ENCODE peak calls at places on chromosomes 7 and 10, in seven cellular contexts. Q is fibroblast of mammary gland; H is fibroblast of the conjunctiva; I is activated B cell treated with CpG ODN at 0.5 μM for 24 hours; Y is ovary; G is GM10248; A is activated naive CD8-positive, alpha-beta T cell treated with anti-CD3 and anti-CD28 coated beads for 36 hours. T is an unnamed sample.

GRCh38 chr10:46549171-46550075 is 7.0 kb downstream of the GPRIN2 start:
- DNase-seq in Q (no peak), Y (peak), H (no peak), A (no peak), G (no peak), I (no peak), T (peak)

GRCh38 chr7:6367701-6368211 is 80.0 kb downstream of the DAGLB start:
- DNase-seq in G (no peak), Y (no peak), H (no peak), Q (peak), A (no peak), I (no peak), T (no peak)

GRCh38 chr10:71705582-71705981 is 14.0 kb downstream of the C10orf105 start:
- DNase-seq in I (no peak), H (no peak), G (no peak), Q (no peak), Y (no peak), A (no peak), T (no peak)

GRCh38 chr10:52287853-52288252 is 26.2 kb upstream of the DKK1 start:
- DNase-seq in G (no peak), Q (no peak), A (no peak), I (no peak), H (no peak), Y (no peak), T (no peak)

GRCh38 chr7:132580277-132580676 is 4.0 kb upstream of the PLXNA4 start:
- DNase-seq in A (no peak), Q (peak), Y (no peak), H (no peak), G (no peak), I (no peak), T (no peak)

GRCh38 chr7:36260481-36260880 is 107.4 kb downstream of the EEPD1 start:
- DNase-seq in Q (no peak), H (no peak), A (no peak), I (no peak), G (no peak), Y (no peak), T (no peak)

GRCh38 chr7:141872931-141873330 is 31.6 kb upstream of the PRSS37 start:
- DNase-seq in Y (no peak), A (no peak), Q (no peak), G (no peak), H (no peak), I (no peak), T (no peak)

GRCh38 chr10:80532571-80532970 is 5.1 kb upstream of the SH2D4B start:
- DNase-seq in H (no peak), G (no peak), Y (no peak), Q (no peak), A (no peak), I (no peak), T (no peak)

GRCh38 chr10:49115796-49116508 is 630 bp upstream of the VSTM4 start:
- DNase-seq in Y (no peak), A (no peak), G (no peak), H (no peak), Q (no peak), I (no peak), T (no peak)

GRCh38 chr10:116240551-116240950 is 32.5 kb downstream of the GFRA1 start:
- DNase-seq in H (no peak), Q (no peak), I (no peak), A (no peak), Y (no peak), G (no peak), T (no peak)

GRCh38 chr10:6300106-6300783 is 97.5 kb downstream of the PFKFB3 start:
- DNase-seq in I (peak), H (peak), Y (no peak), Q (peak), G (peak), A (peak), T (no peak)

GRCh38 chr10:32548208-32548607 is 102.3 kb downstream of the CCDC7 start:
- DNase-seq in G (no peak), Q (no peak), H (no peak), A (no peak), Y (no peak), I (no peak), T (no peak)

GRCh38 chr10:94062611-94063010 is 68.9 kb downstream of the PLCE1 start:
- DNase-seq in G (no peak), Y (no peak), Q (peak), H (peak), I (no peak), A (no peak), T (no peak)

GRCh38 chr7:27605689-27606269 is 56.9 kb downstream of the HIBADH start:
- DNase-seq in H (peak), A (no peak), Y (no peak), G (no peak), Q (peak), I (no peak), T (no peak)

GRCh38 chr10:45373003-45373782 is 823 bp upstream of the ALOX5 start:
- DNase-seq in H (no peak), I (peak), A (peak), Y (no peak), Q (no peak), G (peak), T (no peak)

GRCh38 chr7:142319970-142320369 is 62.1 kb upstream of the PRSS58 start:
- DNase-seq in I (no peak), A (peak), G (no peak), H (no peak), Q (peak), Y (no peak), T (no peak)

GRCh38 chr10:73096041-73096451 is 620 bp downstream of the P4HA1 start:
- DNase-seq in Y (peak), I (peak), G (peak), A (peak), Q (peak), H (peak), T (peak)

GRCh38 chr7:1653500-1653899 is 16.6 kb upstream of the ELFN1 start:
- DNase-seq in A (no peak), Y (no peak), G (no peak), Q (no peak), H (no peak), I (no peak), T (no peak)

GRCh38 chr10:121553455-121553854 is 44.8 kb downstream of the FGFR2 start:
- DNase-seq in Q (no peak), A (no peak), G (no peak), Y (no peak), I (no peak), H (no peak), T (no peak)

GRCh38 chr10:46293832-46294640 is 7.2 kb downstream of the ANTXRL start:
- DNase-seq in Y (no peak), I (peak), Q (no peak), A (no peak), G (no peak), H (no peak), T (no peak)

GRCh38 chr10:29386347-29386999 is 97.6 kb downstream of the LYZL1 start:
- DNase-seq in A (no peak), Q (peak), I (no peak), G (peak), Y (no peak), H (peak), T (no peak)

GRCh38 chr10:103144086-103144485 is 49.0 kb downstream of the NT5C2 start:
- DNase-seq in Y (no peak), Q (no peak), G (no peak), I (no peak), H (no peak), A (no peak), T (no peak)

GRCh38 chr10:119651514-119652327 is 541 bp downstream of the BAG3 start:
- DNase-seq in Y (peak), G (peak), Q (no peak), H (no peak), I (peak), A (peak), T (no peak)

GRCh38 chr7:132653364-132653930 is 77.2 kb upstream of the PLXNA4 start:
- DNase-seq in Q (no peak), Y (no peak), A (no peak), G (no peak), H (no peak), I (no peak), T (no peak)

GRCh38 chr7:111958889-111959288 is 247.3 kb downstream of the DOCK4 start:
- DNase-seq in H (no peak), A (no peak), G (no peak), I (no peak), Q (no peak), Y (no peak), T (no peak)

GRCh38 chr10:78977761-78978305 is 90.9 kb upstream of the ZMIZ1 start:
- DNase-seq in A (no peak), Y (peak), H (peak), I (no peak), Q (peak), G (no peak), T (peak)

GRCh38 chr10:48606530-48607355 is 1.9 kb upstream of the ARHGAP22 start:
- DNase-seq in H (peak), Q (peak), A (no peak), I (no peak), G (no peak), Y (no peak), T (peak)

GRCh38 chr7:17770710-17771375 is 169.5 kb downstream of the SNX13 start:
- DNase-seq in H (no peak), I (no peak), A (no peak), Y (no peak), G (no peak), Q (no peak), T (no peak)

GRCh38 chr7:140061607-140061930 is 1.2 kb downstream of the PARP12 start:
- DNase-seq in H (no peak), I (no peak), G (no peak), A (no peak), Q (no peak), Y (no peak), T (no peak)

GRCh38 chr7:17354473-17354872 is 56.0 kb downstream of the AHR start:
- DNase-seq in Y (no peak), A (no peak), I (no peak), Q (no peak), H (no peak), G (no peak), T (no peak)

GRCh38 chr7:155914341-155914740 is 102.1 kb upstream of the SHH start:
- DNase-seq in H (no peak), Y (no peak), G (no peak), A (no peak), I (no peak), Q (no peak), T (no peak)

GRCh38 chr10:21304198-21304597 is 221.3 kb downstream of the SKIDA1 start:
- DNase-seq in G (no peak), I (no peak), Y (no peak), H (no peak), A (no peak), Q (no peak), T (no peak)

GRCh38 chr7:25844109-25844915 is 307.7 kb upstream of the NFE2L3 start:
- DNase-seq in I (no peak), Y (no peak), G (no peak), H (no peak), A (no peak), Q (peak), T (no peak)

GRCh38 chr7:48074231-48074654 is 14.8 kb upstream of the UPP1 start:
- DNase-seq in I (no peak), H (no peak), Q (peak), A (no peak), Y (no peak), G (no peak), T (no peak)

GRCh38 chr7:183496-183895 is 8.9 kb upstream of the FAM20C start:
- DNase-seq in G (no peak), I (no peak), A (no peak), Q (no peak), Y (no peak), H (no peak), T (no peak)